ENCODE peak calls at places on chromosomes 11 and 22, in five cellular contexts. I is H1, A is HepG2, U is K562, V is GM12878. Y is an unnamed sample.

GRCh38 chr11:130487390-130488186 is 39.1 kb downstream of the ADAMTS15 start:
- DNase-seq in A (peak; percentile 39), V (no peak), I (no peak), U (no peak), Y (no peak)

GRCh38 chr11:128525411-128526243 is 61.7 kb downstream of the ETS1 start:
- DNase-seq in U (no peak), A (no peak), V (no peak), I (no peak), Y (no peak)

GRCh38 chr22:30921108-30921507 is 47.5 kb downstream of the MORC2 start:
- DNase-seq in I (no peak), U (no peak), V (no peak), A (no peak), Y (no peak)

GRCh38 chr11:9092846-9093778 is 1.7 kb upstream of the SCUBE2 start:
- DNase-seq in U (no peak), A (no peak), V (no peak), I (no peak), Y (no peak)

GRCh38 chr11:130318031-130318673 is 3.4 kb upstream of the ZBTB44 start:
- DNase-seq in V (no peak), A (peak; percentile 41), I (no peak), U (no peak), Y (no peak)

GRCh38 chr22:30606455-30607299 is at the start of gene TCN2:
- DNase-seq in A (peak; percentile 41), U (peak; percentile 53), I (peak; percentile 61), V (no peak), Y (peak; percentile 69)

GRCh38 chr11:69791266-69791665 is 16.1 kb upstream of the FGF4 start:
- DNase-seq in U (no peak), A (no peak), V (no peak), I (no peak), Y (no peak)

GRCh38 chr11:119347242-119347641 is 737 bp upstream of the MFRP start:
- DNase-seq in A (peak; percentile 36), U (no peak), V (no peak), I (no peak), Y (no peak)

GRCh38 chr11:64268687-64269379 is 15.6 kb downstream of the BAD start:
- DNase-seq in I (no peak), V (no peak), A (peak; percentile 33), U (peak; percentile 36), Y (no peak)

GRCh38 chr22:35192121-35192918 is 65.0 kb upstream of the HMGXB4 start:
- DNase-seq in A (no peak), U (no peak), I (no peak), V (no peak), Y (peak; percentile 3)

GRCh38 chr22:48102581-48102980 is 1340.1 kb downstream of the TBC1D22A start:
- DNase-seq in A (no peak), I (no peak), V (no peak), U (no peak), Y (no peak)

GRCh38 chr22:38144025-38144405 is 33.5 kb upstream of the BAIAP2L2 start:
- DNase-seq in V (no peak), U (no peak), A (peak; percentile 25), I (no peak), Y (peak; percentile 25)

GRCh38 chr22:28477556-28477955 is 202.1 kb downstream of the TTC28 start:
- DNase-seq in U (no peak), V (no peak), A (no peak), I (no peak), Y (no peak)

GRCh38 chr11:12750181-12750580 is 76.0 kb downstream of the TEAD1 start:
- DNase-seq in V (no peak), U (no peak), I (no peak), A (no peak), Y (no peak)

GRCh38 chr11:82733444-82734119 is at the start of gene FAM181B:
- DNase-seq in I (peak; percentile 71), V (no peak), A (no peak), U (peak; percentile 49), Y (peak; percentile 32)

DNA sequence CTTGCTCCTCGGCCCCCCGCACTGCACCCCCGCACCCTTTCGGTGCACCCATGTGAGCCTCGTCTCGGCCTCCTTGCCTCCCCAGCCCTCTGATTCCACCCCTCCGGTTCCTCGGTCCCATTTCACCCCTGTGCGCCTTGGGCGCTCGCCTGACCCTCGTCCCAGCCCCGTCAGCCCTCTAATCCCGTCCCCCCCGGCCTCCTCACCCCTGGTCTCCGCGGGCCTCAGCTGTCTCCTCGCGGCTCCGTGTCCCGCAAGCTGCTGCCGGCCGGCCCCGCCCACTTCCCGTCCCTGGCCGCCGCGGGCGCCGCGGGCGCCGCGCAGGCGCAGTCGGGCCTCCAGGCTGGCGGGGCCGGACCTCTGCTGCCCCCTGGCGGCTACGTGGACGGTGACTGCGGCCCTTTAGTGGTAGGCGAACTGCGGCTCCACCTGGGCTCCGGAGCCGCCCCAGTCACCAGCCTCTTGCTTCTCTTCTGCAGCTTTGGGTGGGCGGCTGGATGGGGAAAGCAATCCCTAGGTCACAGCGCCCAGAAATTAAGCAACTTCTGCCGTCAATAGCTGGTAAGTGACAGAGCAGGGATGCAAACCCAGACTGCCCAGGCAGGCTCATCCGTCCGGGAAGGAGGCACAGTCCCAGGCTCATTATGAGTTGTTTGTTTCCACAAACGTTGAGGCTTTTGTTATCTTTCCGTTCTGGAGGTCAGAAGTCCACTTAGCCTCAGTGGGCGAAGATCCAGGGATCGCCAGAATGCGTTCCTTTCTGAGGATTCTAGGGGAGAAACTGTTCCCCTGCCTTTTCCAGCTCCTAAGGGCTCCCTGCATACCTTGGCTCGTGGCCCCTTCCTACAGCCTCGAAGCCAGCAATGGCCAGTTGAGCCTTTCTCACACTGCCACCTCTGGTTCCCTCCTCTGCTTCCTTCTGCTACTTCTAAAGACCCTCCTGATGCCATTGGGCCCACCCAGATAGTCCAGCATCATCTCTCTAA is at the start of gene PPM1F:
- DNase-seq in A (peak; percentile 57), I (peak; percentile 46), V (peak; percentile 8), U (peak; percentile 100), Y (peak; percentile 51)
- TF ChIP-seq POLR2A in A (no peak), I (no peak), V (peak; percentile 67), U (no peak), Y (peak; percentile 41)

GRCh38 chr11:102319544-102319943 is 2.3 kb downstream of the BIRC3 start:
- DNase-seq in A (no peak), V (no peak), I (no peak), U (no peak), Y (no peak)

GRCh38 chr11:102317768-102318103 is 452 bp downstream of the BIRC3 start:
- DNase-seq in A (no peak), I (no peak), V (no peak), U (no peak), Y (no peak)

GRCh38 chr11:102318469-102318868 is 1.2 kb downstream of the BIRC3 start:
- DNase-seq in A (no peak), I (no peak), U (no peak), V (no peak), Y (peak; percentile 50)

GRCh38 chr11:102316505-102316904 is 779 bp upstream of the BIRC3 start:
- DNase-seq in U (no peak), A (no peak), V (no peak), I (no peak), Y (no peak)

DNA sequence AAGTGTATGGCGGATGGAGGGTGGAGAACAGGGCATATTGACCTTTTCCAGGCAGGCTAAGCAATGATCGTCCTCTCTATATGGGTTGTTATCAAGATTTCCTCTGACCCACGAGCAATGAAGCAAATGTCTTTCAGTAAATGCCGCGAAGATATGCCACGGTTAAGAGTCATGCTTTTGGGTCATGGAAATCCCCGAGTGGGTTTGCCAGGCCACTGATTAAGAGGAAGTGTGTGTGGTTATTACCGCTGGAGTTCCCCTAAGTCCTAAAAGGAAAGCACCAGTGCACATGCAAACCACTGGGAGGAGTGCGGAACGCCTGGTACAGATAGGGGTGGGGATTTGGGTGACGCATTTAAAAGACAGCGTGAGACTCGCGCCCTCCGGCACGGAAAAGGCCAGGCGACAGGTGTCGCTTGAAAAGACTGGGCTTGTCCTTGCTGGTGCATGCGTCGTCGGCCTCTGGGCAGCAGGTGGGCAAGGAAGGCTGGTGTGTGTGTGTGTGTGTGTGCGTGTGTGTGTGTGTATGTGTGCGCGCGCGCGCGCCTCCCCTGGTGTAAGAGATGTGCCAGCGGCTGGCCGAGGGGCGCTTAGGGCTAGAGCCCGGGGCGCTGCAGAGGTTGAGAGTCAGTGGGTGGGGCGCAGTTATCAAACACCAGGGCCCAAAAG is at the start of gene BIRC3:
- DNase-seq in U (peak; percentile 23), V (peak; percentile 100), I (peak; percentile 21), A (peak; percentile 78), Y (peak; percentile 72)
- TF ChIP-seq KDM1A in U (no peak), V (no peak), I (no peak), A (no peak), Y (no peak)

GRCh38 chr11:78417175-78417887 is at the start of gene GAB2:
- DNase-seq in V (no peak), A (no peak), I (no peak), U (no peak), Y (no peak)
- TF ChIP-seq POLR2A in V (no peak), A (no peak), I (no peak), U (no peak), Y (no peak)

GRCh38 chr11:45078236-45079074 is 68.0 kb upstream of the PRDM11 start:
- DNase-seq in V (no peak), I (no peak), U (no peak), A (no peak), Y (no peak)
- TF ChIP-seq KDM1A in V (no peak), I (peak; percentile 94), U (no peak), A (no peak), Y (no peak)

GRCh38 chr11:71453911-71454304 is 905 bp downstream of the NADSYN1 start:
- DNase-seq in I (no peak), A (no peak), V (no peak), U (no peak), Y (no peak)

GRCh38 chr11:71451596-71452353 is 1.2 kb upstream of the NADSYN1 start:
- DNase-seq in I (peak; percentile 38), U (no peak), V (no peak), A (peak; percentile 14), Y (no peak)

GRCh38 chr11:71453021-71453910 is at the start of gene NADSYN1:
- DNase-seq in U (peak; percentile 97), I (peak; percentile 79), V (peak; percentile 72), A (peak; percentile 89), Y (peak; percentile 93)

GRCh38 chr11:71450507-71450906 is 2.3 kb upstream of the DHCR7 start:
- DNase-seq in U (no peak), I (no peak), A (no peak), V (no peak), Y (no peak)

GRCh38 chr11:71452354-71453020 is 516 bp upstream of the NADSYN1 start:
- DNase-seq in V (no peak), I (no peak), U (no peak), A (peak; percentile 11), Y (no peak)
- TF ChIP-seq POLR2A in V (no peak), I (no peak), U (no peak), A (no peak), Y (no peak)